ENCODE peak calls at places on chromosome 21, in eight cellular contexts. One of them, this sample, is unnamed.

GRCh38 chr21:29718081-29718815 is 221.5 kb downstream of the GRIK1 start:
- DNase-seq in fibroblast of mammary gland: peak
- DNase-seq in epithelial cell of esophagus: peak
- DNase-seq in astrocyte of the spinal cord: no peak
- DNase-seq in cardiac muscle cell: peak
- DNase-seq in ovary: no peak
- DNase-seq in fibroblast of pulmonary artery: peak
- DNase-seq in breast epithelium: no peak
- DNase-seq in this sample: peak

GRCh38 chr21:36700961-36701911 is 2.3 kb downstream of the SIM2 start:
- DNase-seq in astrocyte of the spinal cord: no peak
- DNase-seq in cardiac muscle cell: no peak
- DNase-seq in ovary: no peak
- DNase-seq in fibroblast of mammary gland: no peak
- DNase-seq in fibroblast of pulmonary artery: no peak
- DNase-seq in breast epithelium: no peak
- DNase-seq in epithelial cell of esophagus: no peak
- DNase-seq in this sample: no peak

GRCh38 chr21:16082038-16082816 is 352.4 kb downstream of the USP25 start:
- DNase-seq in epithelial cell of esophagus: peak
- DNase-seq in astrocyte of the spinal cord: peak
- DNase-seq in breast epithelium: no peak
- DNase-seq in fibroblast of pulmonary artery: peak
- DNase-seq in fibroblast of mammary gland: peak
- DNase-seq in ovary: no peak
- DNase-seq in cardiac muscle cell: peak
- DNase-seq in this sample: peak

GRCh38 chr21:42992943-42993712 is 18.8 kb downstream of the PKNOX1 start:
- DNase-seq in ovary: no peak
- DNase-seq in fibroblast of pulmonary artery: peak
- DNase-seq in fibroblast of mammary gland: no peak
- DNase-seq in cardiac muscle cell: peak
- DNase-seq in astrocyte of the spinal cord: no peak
- DNase-seq in epithelial cell of esophagus: no peak
- DNase-seq in breast epithelium: no peak
- DNase-seq in this sample: no peak

GRCh38 chr21:37435120-37435519 is 68.5 kb downstream of the DYRK1A start:
- DNase-seq in fibroblast of mammary gland: peak
- DNase-seq in epithelial cell of esophagus: peak
- DNase-seq in breast epithelium: no peak
- DNase-seq in fibroblast of pulmonary artery: peak
- DNase-seq in astrocyte of the spinal cord: peak
- DNase-seq in ovary: no peak
- DNase-seq in cardiac muscle cell: peak
- DNase-seq in this sample: peak

GRCh38 chr21:16768096-16768495 is 744.7 kb upstream of the CXADR start:
- DNase-seq in epithelial cell of esophagus: no peak
- DNase-seq in astrocyte of the spinal cord: peak
- DNase-seq in fibroblast of pulmonary artery: no peak
- DNase-seq in cardiac muscle cell: no peak
- DNase-seq in breast epithelium: no peak
- DNase-seq in fibroblast of mammary gland: no peak
- DNase-seq in ovary: no peak
- DNase-seq in this sample: no peak

GRCh38 chr21:38308010-38308784 is 51.4 kb downstream of the KCNJ15 start:
- DNase-seq in fibroblast of pulmonary artery: peak
- DNase-seq in cardiac muscle cell: peak
- DNase-seq in breast epithelium: no peak
- DNase-seq in astrocyte of the spinal cord: no peak
- DNase-seq in fibroblast of mammary gland: peak
- DNase-seq in ovary: peak
- DNase-seq in epithelial cell of esophagus: no peak
- DNase-seq in this sample: peak

GRCh38 chr21:42619841-42620240 is 33.6 kb upstream of the PDE9A start:
- DNase-seq in astrocyte of the spinal cord: no peak
- DNase-seq in epithelial cell of esophagus: no peak
- DNase-seq in breast epithelium: no peak
- DNase-seq in fibroblast of mammary gland: no peak
- DNase-seq in ovary: no peak
- DNase-seq in cardiac muscle cell: no peak
- DNase-seq in fibroblast of pulmonary artery: no peak
- DNase-seq in this sample: no peak

GRCh38 chr21:42614391-42614790 is 39.0 kb upstream of the PDE9A start:
- DNase-seq in fibroblast of mammary gland: no peak
- DNase-seq in ovary: no peak
- DNase-seq in breast epithelium: no peak
- DNase-seq in fibroblast of pulmonary artery: no peak
- DNase-seq in astrocyte of the spinal cord: no peak
- DNase-seq in epithelial cell of esophagus: no peak
- DNase-seq in cardiac muscle cell: no peak
- DNase-seq in this sample: no peak

GRCh38 chr21:37855568-37856391 is 60.5 kb downstream of the KCNJ6 start:
- DNase-seq in fibroblast of pulmonary artery: peak
- DNase-seq in breast epithelium: no peak
- DNase-seq in astrocyte of the spinal cord: peak
- DNase-seq in fibroblast of mammary gland: peak
- DNase-seq in ovary: no peak
- DNase-seq in cardiac muscle cell: peak
- DNase-seq in epithelial cell of esophagus: no peak
- DNase-seq in this sample: peak

GRCh38 chr21:41610042-41610839 is 102.3 kb upstream of the TMPRSS2 start:
- DNase-seq in breast epithelium: peak
- DNase-seq in astrocyte of the spinal cord: peak
- DNase-seq in cardiac muscle cell: peak
- DNase-seq in fibroblast of pulmonary artery: peak
- DNase-seq in ovary: no peak
- DNase-seq in epithelial cell of esophagus: peak
- DNase-seq in fibroblast of mammary gland: peak
- DNase-seq in this sample: peak

GRCh38 chr21:41112740-41113692 is 54.9 kb upstream of the BACE2 start:
- DNase-seq in epithelial cell of esophagus: peak
- DNase-seq in breast epithelium: peak
- DNase-seq in ovary: no peak
- DNase-seq in cardiac muscle cell: peak
- DNase-seq in fibroblast of pulmonary artery: peak
- DNase-seq in astrocyte of the spinal cord: peak
- DNase-seq in fibroblast of mammary gland: peak
- DNase-seq in this sample: peak

GRCh38 chr21:31176080-31176551 is 137.8 kb upstream of the KRTAP19-8 start:
- DNase-seq in cardiac muscle cell: no peak
- DNase-seq in epithelial cell of esophagus: no peak
- DNase-seq in fibroblast of mammary gland: no peak
- DNase-seq in fibroblast of pulmonary artery: no peak
- DNase-seq in ovary: no peak
- DNase-seq in breast epithelium: no peak
- DNase-seq in astrocyte of the spinal cord: no peak
- DNase-seq in this sample: no peak

GRCh38 chr21:40881767-40882166 is 34.8 kb upstream of the DSCAM start:
- DNase-seq in breast epithelium: no peak
- DNase-seq in epithelial cell of esophagus: no peak
- DNase-seq in ovary: no peak
- DNase-seq in fibroblast of mammary gland: no peak
- DNase-seq in fibroblast of pulmonary artery: no peak
- DNase-seq in cardiac muscle cell: no peak
- DNase-seq in astrocyte of the spinal cord: no peak
- DNase-seq in this sample: no peak

GRCh38 chr21:29524055-29524454 is 225.3 kb downstream of the BACH1 start:
- DNase-seq in epithelial cell of esophagus: no peak
- DNase-seq in cardiac muscle cell: no peak
- DNase-seq in breast epithelium: no peak
- DNase-seq in astrocyte of the spinal cord: no peak
- DNase-seq in fibroblast of pulmonary artery: no peak
- DNase-seq in fibroblast of mammary gland: no peak
- DNase-seq in ovary: no peak
- DNase-seq in this sample: no peak

GRCh38 chr21:43209575-43210453 is 41.0 kb downstream of the CRYAA start:
- DNase-seq in fibroblast of mammary gland: peak
- DNase-seq in breast epithelium: peak
- DNase-seq in astrocyte of the spinal cord: peak
- DNase-seq in fibroblast of pulmonary artery: peak
- DNase-seq in epithelial cell of esophagus: peak
- DNase-seq in cardiac muscle cell: peak
- DNase-seq in ovary: no peak
- DNase-seq in this sample: peak

GRCh38 chr21:26846036-26846931 is 1.1 kb upstream of the ADAMTS1 start:
- DNase-seq in ovary: peak
- DNase-seq in breast epithelium: peak
- DNase-seq in epithelial cell of esophagus: peak
- DNase-seq in fibroblast of mammary gland: peak
- DNase-seq in fibroblast of pulmonary artery: peak
- DNase-seq in cardiac muscle cell: peak
- DNase-seq in astrocyte of the spinal cord: peak
- DNase-seq in this sample: peak

GRCh38 chr21:20254964-20255363 is 743.2 kb upstream of the NCAM2 start:
- DNase-seq in fibroblast of pulmonary artery: no peak
- DNase-seq in breast epithelium: no peak
- DNase-seq in epithelial cell of esophagus: no peak
- DNase-seq in ovary: no peak
- DNase-seq in cardiac muscle cell: no peak
- DNase-seq in astrocyte of the spinal cord: no peak
- DNase-seq in fibroblast of mammary gland: no peak
- DNase-seq in this sample: no peak
- TF ChIP-seq CTCF in fibroblast of pulmonary artery: no peak
- TF ChIP-seq CTCF in breast epithelium: no peak
- TF ChIP-seq CTCF in epithelial cell of esophagus: no peak
- TF ChIP-seq CTCF in ovary: no peak
- TF ChIP-seq CTCF in cardiac muscle cell: no peak
- TF ChIP-seq CTCF in astrocyte of the spinal cord: no peak
- TF ChIP-seq CTCF in fibroblast of mammary gland: no peak
- TF ChIP-seq CTCF in this sample: no peak

DNA sequence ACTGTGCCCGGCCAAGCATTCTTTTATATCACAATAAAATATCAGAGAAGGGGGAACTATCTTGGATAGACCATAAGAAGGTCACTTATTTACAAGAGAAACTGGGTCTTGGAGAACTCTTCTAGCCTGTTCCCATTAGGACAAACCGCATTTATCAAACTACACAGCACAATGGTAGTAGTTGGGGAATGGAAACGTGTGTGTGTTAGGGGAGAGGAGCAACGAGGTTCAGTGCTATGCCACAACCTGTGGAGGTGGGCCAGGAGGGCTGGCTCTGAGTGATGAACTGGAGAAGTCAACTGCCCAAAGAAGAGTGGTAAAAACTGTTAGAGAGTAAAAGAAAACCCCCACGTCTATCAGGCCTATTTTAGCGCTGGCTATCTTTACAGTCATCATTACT is 1.6 kb downstream of the DONSON start:
- DNase-seq in ovary: no peak
- DNase-seq in breast epithelium: no peak
- DNase-seq in cardiac muscle cell: no peak
- DNase-seq in epithelial cell of esophagus: no peak
- DNase-seq in astrocyte of the spinal cord: no peak
- DNase-seq in fibroblast of mammary gland: no peak
- DNase-seq in fibroblast of pulmonary artery: no peak
- DNase-seq in this sample: no peak
- H3K4me3 ChIP-seq in ovary: no peak
- H3K4me3 ChIP-seq in breast epithelium: no peak
- H3K4me3 ChIP-seq in cardiac muscle cell: no peak
- H3K4me3 ChIP-seq in epithelial cell of esophagus: no peak
- H3K4me3 ChIP-seq in astrocyte of the spinal cord: no peak
- H3K4me3 ChIP-seq in fibroblast of mammary gland: no peak
- H3K4me3 ChIP-seq in fibroblast of pulmonary artery: no peak
- H3K4me3 ChIP-seq in this sample: peak

DNA sequence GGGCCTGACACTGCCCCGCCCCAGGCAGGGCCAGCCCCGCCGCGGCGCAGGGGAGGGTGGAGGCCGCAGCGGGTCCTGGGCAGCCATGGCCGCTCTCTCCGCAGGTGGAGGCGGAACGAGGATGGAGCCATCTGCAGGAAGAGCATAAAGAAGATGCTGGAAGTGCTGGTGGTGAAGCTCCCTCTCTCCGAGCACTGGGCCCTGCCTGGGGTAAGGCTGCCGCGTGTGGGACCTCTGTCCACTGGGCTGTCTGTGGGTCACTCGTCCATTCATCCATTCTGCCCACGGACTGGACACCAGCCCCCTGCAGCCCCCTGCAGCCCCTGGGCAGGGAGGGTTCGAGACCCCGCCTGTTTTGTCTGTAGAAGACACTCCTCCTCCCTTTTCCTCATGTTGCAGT is 18.4 kb upstream of the LRRC3 start:
- DNase-seq in cardiac muscle cell: no peak
- DNase-seq in astrocyte of the spinal cord: no peak
- DNase-seq in epithelial cell of esophagus: no peak
- DNase-seq in ovary: no peak
- DNase-seq in breast epithelium: no peak
- DNase-seq in fibroblast of pulmonary artery: no peak
- DNase-seq in fibroblast of mammary gland: no peak
- DNase-seq in this sample: no peak
- TF ChIP-seq CTCF in cardiac muscle cell: no peak
- TF ChIP-seq CTCF in astrocyte of the spinal cord: no peak
- TF ChIP-seq CTCF in epithelial cell of esophagus: no peak
- TF ChIP-seq CTCF in ovary: no peak
- TF ChIP-seq CTCF in breast epithelium: no peak
- TF ChIP-seq CTCF in fibroblast of pulmonary artery: no peak
- TF ChIP-seq CTCF in fibroblast of mammary gland: no peak
- TF ChIP-seq CTCF in this sample: no peak

GRCh38 chr21:46668381-46668780 is 32.9 kb downstream of the PRMT2 start:
- DNase-seq in fibroblast of pulmonary artery: no peak
- DNase-seq in cardiac muscle cell: no peak
- DNase-seq in breast epithelium: no peak
- DNase-seq in ovary: no peak
- DNase-seq in astrocyte of the spinal cord: no peak
- DNase-seq in epithelial cell of esophagus: no peak
- DNase-seq in fibroblast of mammary gland: no peak
- DNase-seq in this sample: no peak
- H3K4me3 ChIP-seq in fibroblast of pulmonary artery: peak
- H3K4me3 ChIP-seq in cardiac muscle cell: peak
- H3K4me3 ChIP-seq in breast epithelium: peak
- H3K4me3 ChIP-seq in ovary: peak
- H3K4me3 ChIP-seq in astrocyte of the spinal cord: peak
- H3K4me3 ChIP-seq in epithelial cell of esophagus: peak
- H3K4me3 ChIP-seq in fibroblast of mammary gland: peak
- H3K4me3 ChIP-seq in this sample: peak

GRCh38 chr21:44749759-44750674 is 38.6 kb upstream of the TSPEAR start:
- DNase-seq in epithelial cell of esophagus: no peak
- DNase-seq in astrocyte of the spinal cord: no peak
- DNase-seq in breast epithelium: no peak
- DNase-seq in fibroblast of pulmonary artery: no peak
- DNase-seq in cardiac muscle cell: no peak
- DNase-seq in ovary: no peak
- DNase-seq in fibroblast of mammary gland: no peak
- DNase-seq in this sample: no peak
- TF ChIP-seq CTCF in epithelial cell of esophagus: no peak
- TF ChIP-seq CTCF in astrocyte of the spinal cord: no peak
- TF ChIP-seq CTCF in breast epithelium: no peak
- TF ChIP-seq CTCF in fibroblast of pulmonary artery: no peak
- TF ChIP-seq CTCF in cardiac muscle cell: no peak
- TF ChIP-seq CTCF in ovary: no peak
- TF ChIP-seq CTCF in fibroblast of mammary gland: no peak
- TF ChIP-seq CTCF in this sample: no peak

GRCh38 chr21:39319251-39319756 is 5.9 kb upstream of the BRWD1 start:
- DNase-seq in fibroblast of pulmonary artery: peak
- DNase-seq in ovary: no peak
- DNase-seq in fibroblast of mammary gland: peak
- DNase-seq in cardiac muscle cell: peak
- DNase-seq in astrocyte of the spinal cord: no peak
- DNase-seq in epithelial cell of esophagus: no peak
- DNase-seq in breast epithelium: no peak
- DNase-seq in this sample: peak
- H3K4me3 ChIP-seq in fibroblast of pulmonary artery: no peak
- H3K4me3 ChIP-seq in ovary: no peak
- H3K4me3 ChIP-seq in fibroblast of mammary gland: no peak
- H3K4me3 ChIP-seq in cardiac muscle cell: no peak
- H3K4me3 ChIP-seq in astrocyte of the spinal cord: no peak
- H3K4me3 ChIP-seq in epithelial cell of esophagus: no peak
- H3K4me3 ChIP-seq in breast epithelium: no peak
- H3K4me3 ChIP-seq in this sample: no peak

GRCh38 chr21:34857122-34857713 is 188.4 kb downstream of the CLIC6 start:
- DNase-seq in ovary: no peak
- DNase-seq in cardiac muscle cell: no peak
- DNase-seq in epithelial cell of esophagus: no peak
- DNase-seq in breast epithelium: no peak
- DNase-seq in fibroblast of pulmonary artery: no peak
- DNase-seq in fibroblast of mammary gland: no peak
- DNase-seq in astrocyte of the spinal cord: peak
- DNase-seq in this sample: no peak
- TF ChIP-seq CTCF in ovary: no peak
- TF ChIP-seq CTCF in cardiac muscle cell: no peak
- TF ChIP-seq CTCF in epithelial cell of esophagus: no peak
- TF ChIP-seq CTCF in breast epithelium: no peak
- TF ChIP-seq CTCF in fibroblast of pulmonary artery: no peak
- TF ChIP-seq CTCF in fibroblast of mammary gland: no peak
- TF ChIP-seq CTCF in astrocyte of the spinal cord: no peak
- TF ChIP-seq CTCF in this sample: no peak

This sample was measured in fibroblast of villous mesenchyme.